ENCODE peak calls at places on chromosomes 13 and 19, in six cellular contexts. R is A172, V is body of pancreas, L is MCF 10A, K is GM12865, Y is T follicular helper cell. A is an unnamed sample.

GRCh38 chr19:49506575-49507105 is 5.8 kb upstream of the FCGRT start:
- DNase-seq in L (peak), V (peak), Y (peak), R (peak), K (peak), A (peak)

GRCh38 chr13:45548281-45548680 is 67.3 kb downstream of the ERICH6B start:
- DNase-seq in L (no peak), V (no peak), R (no peak), K (no peak), Y (no peak), A (no peak)

GRCh38 chr19:55088543-55089265 is 13.0 kb downstream of the EPS8L1 start:
- DNase-seq in R (peak), V (peak), L (peak), Y (peak), K (peak), A (peak)

GRCh38 chr13:93505104-93505952 is 278.7 kb downstream of the GPC6 start:
- DNase-seq in L (no peak), K (no peak), R (no peak), Y (no peak), V (no peak), A (no peak)

GRCh38 chr13:51959773-51960172 is 51.5 kb downstream of the ATP7B start:
- DNase-seq in Y (no peak), K (peak), V (no peak), R (no peak), L (no peak), A (no peak)

GRCh38 chr19:16191216-16191908 is 6.2 kb downstream of the FAM32A start:
- DNase-seq in K (no peak), L (no peak), R (no peak), Y (no peak), V (no peak), A (no peak)

GRCh38 chr19:40831502-40832430 is 18.5 kb downstream of the CYP2A6 start:
- DNase-seq in L (peak), V (peak), Y (no peak), R (peak), K (no peak), A (peak)

GRCh38 chr19:50461066-50461875 is 15.0 kb upstream of the EMC10 start:
- DNase-seq in V (peak), K (peak), Y (peak), L (peak), R (peak), A (peak)

GRCh38 chr19:49419173-49419572 is 4.1 kb downstream of the PTH2 start:
- DNase-seq in K (no peak), Y (no peak), L (no peak), R (no peak), V (no peak), A (no peak)

GRCh38 chr13:51865838-51866237 is 4.1 kb downstream of the CCDC70 start:
- DNase-seq in V (no peak), Y (no peak), L (no peak), R (no peak), K (no peak), A (no peak)

GRCh38 chr13:110396913-110397379 is 89.9 kb downstream of the COL4A2 start:
- DNase-seq in V (peak), R (peak), L (peak), Y (no peak), K (no peak), A (no peak)

GRCh38 chr19:41064974-41065569 is 23.2 kb upstream of the CYP2A13 start:
- DNase-seq in V (no peak), K (peak), Y (no peak), R (peak), L (peak), A (no peak)

GRCh38 chr19:7847664-7848063 is 17.6 kb downstream of the EVI5L start:
- DNase-seq in V (no peak), L (no peak), K (no peak), R (no peak), Y (no peak), A (no peak)

GRCh38 chr19:4338441-4339350 is at the start of gene STAP2:
- DNase-seq in K (peak), L (peak), V (peak), R (peak), Y (no peak), A (no peak)

GRCh38 chr13:46134961-46135522 is 30.2 kb upstream of the CPB2 start:
- DNase-seq in R (no peak), Y (no peak), K (no peak), L (peak), V (peak), A (no peak)

GRCh38 chr13:113883921-113884804 is 20.3 kb upstream of the GAS6 start:
- DNase-seq in R (no peak), V (no peak), L (no peak), K (no peak), Y (no peak), A (no peak)

GRCh38 chr19:7679017-7679720 is 1.5 kb upstream of the TRAPPC5 start:
- DNase-seq in K (peak), L (no peak), Y (peak), R (no peak), V (no peak), A (peak)

GRCh38 chr19:33257828-33258227 is 32.2 kb upstream of the SLC7A10 start:
- DNase-seq in Y (no peak), K (no peak), V (no peak), R (no peak), L (no peak), A (no peak)

GRCh38 chr19:34667349-34668076 is 9.4 kb downstream of the SCGB2B2 start:
- DNase-seq in Y (no peak), V (no peak), L (peak), K (no peak), R (no peak), A (no peak)

GRCh38 chr19:6739884-6740588 is 556 bp downstream of the TRIP10 start:
- DNase-seq in L (peak), R (no peak), Y (no peak), V (no peak), K (peak), A (no peak)

GRCh38 chr13:24159921-24160324 is 597 bp upstream of the SPATA13 start:
- DNase-seq in V (no peak), R (no peak), K (no peak), L (no peak), Y (no peak), A (no peak)

GRCh38 chr13:35552172-35552844 is 75.8 kb upstream of the MAB21L1 start:
- DNase-seq in Y (no peak), L (no peak), R (no peak), K (no peak), V (no peak), A (no peak)

GRCh38 chr19:900302-901111 is 7.2 kb downstream of the RNU6-9 start:
- DNase-seq in Y (no peak), R (peak), K (no peak), L (peak), V (no peak), A (no peak)

GRCh38 chr13:26914624-26915023 is 154.0 kb upstream of the GPR12 start:
- DNase-seq in V (no peak), K (peak), L (peak), R (peak), Y (no peak), A (peak)

GRCh38 chr13:88979465-88980180 is 1308.5 kb downstream of the SLITRK5 start:
- DNase-seq in Y (no peak), L (peak), R (no peak), V (no peak), K (peak), A (peak)

GRCh38 chr19:6952956-6953355 is 65.6 kb downstream of the ADGRE1 start:
- DNase-seq in K (no peak), V (no peak), Y (no peak), L (no peak), R (no peak), A (no peak)

GRCh38 chr13:77833331-77833863 is 85.2 kb downstream of the EDNRB start:
- DNase-seq in K (no peak), V (no peak), R (no peak), Y (no peak), L (peak), A (no peak)

GRCh38 chr19:16373539-16373938 is 48.9 kb downstream of the KLF2 start:
- DNase-seq in Y (no peak), V (no peak), R (peak), K (no peak), L (no peak), A (no peak)

GRCh38 chr13:101397742-101398141 is 18.6 kb downstream of the NALCN start:
- DNase-seq in R (peak), L (peak), V (no peak), K (no peak), Y (no peak), A (no peak)

GRCh38 chr19:16457195-16457953 is 14.4 kb downstream of the EPS15L1 start:
- DNase-seq in K (peak), V (no peak), L (peak), R (peak), Y (no peak), A (peak)

GRCh38 chr13:113122571-113123225 is at the start of gene F10:
- DNase-seq in R (peak), V (peak), L (no peak), K (no peak), Y (no peak), A (no peak)

GRCh38 chr19:49339364-49340068 is 4.3 kb downstream of the CD37 start:
- DNase-seq in R (no peak), V (peak), L (no peak), K (peak), Y (no peak), A (no peak)

GRCh38 chr13:46908511-46908910 is 11.7 kb upstream of the HTR2A start:
- DNase-seq in K (no peak), R (peak), L (no peak), Y (no peak), V (no peak), A (no peak)

GRCh38 chr19:6580313-6580712 is 10.6 kb downstream of the CD70 start:
- DNase-seq in R (peak), K (no peak), V (no peak), L (peak), Y (no peak), A (no peak)

GRCh38 chr19:1221141-1221903 is 15.7 kb downstream of the STK11 start:
- DNase-seq in Y (no peak), L (no peak), V (peak), K (no peak), R (peak), A (peak)

GRCh38 chr19:49161987-49162386 is 4.4 kb downstream of the TRPM4 start:
- DNase-seq in V (no peak), K (no peak), Y (no peak), R (no peak), L (no peak), A (no peak)

A was measured in SHP77.